ENCODE peak calls at places on chromosome 9, in four cellular contexts. D, Q, I and E are unnamed samples.

GRCh38 chr9:133858771-133859170 is 120.6 kb upstream of the SARDH start:
- DNase-seq in Q (no peak), D (no peak), I (no peak), E (no peak)

GRCh38 chr9:72864327-72864726 is 88.5 kb downstream of the ALDH1A1 start:
- DNase-seq in I (no peak), Q (no peak), D (no peak), E (no peak)

GRCh38 chr9:6214903-6215302 is 704 bp upstream of the IL33 start:
- DNase-seq in Q (no peak), D (no peak), I (no peak), E (no peak)

GRCh38 chr9:137761032-137761431 is 116.5 kb upstream of the CACNA1B start:
- DNase-seq in Q (no peak), I (no peak), D (no peak), E (no peak)

GRCh38 chr9:73023025-73023541 is 70.2 kb upstream of the ALDH1A1 start:
- DNase-seq in D (no peak), Q (peak; percentile 2), I (peak; percentile 47), E (peak; percentile 56)

GRCh38 chr9:96442491-96442890 is 7.5 kb upstream of the HABP4 start:
- DNase-seq in I (no peak), D (no peak), Q (no peak), E (no peak)

GRCh38 chr9:106487256-106487655 is 375.7 kb upstream of the ZNF462 start:
- DNase-seq in I (no peak), Q (no peak), D (no peak), E (no peak)

GRCh38 chr9:122144836-122145235 is 14.7 kb downstream of the NDUFA8 start:
- DNase-seq in I (no peak), Q (no peak), D (no peak), E (no peak)

GRCh38 chr9:131407717-131408195 is 13.9 kb downstream of the PRRC2B start:
- DNase-seq in Q (peak; percentile 42), I (peak; percentile 61), D (peak; percentile 44), E (no peak)

GRCh38 chr9:4356306-4356705 is 56.4 kb upstream of the GLIS3 start:
- DNase-seq in D (no peak), Q (no peak), I (no peak), E (no peak)

GRCh38 chr9:76687861-76688374 is 76.3 kb upstream of the PCA3 start:
- DNase-seq in D (peak; percentile 56), Q (no peak), I (no peak), E (peak; percentile 27)

GRCh38 chr9:124259273-124260078 is 1.7 kb downstream of the NEK6 start:
- DNase-seq in Q (no peak), I (peak; percentile 70), D (peak; percentile 86), E (peak; percentile 84)

GRCh38 chr9:118395415-118395814 is 691.2 kb downstream of the TLR4 start:
- DNase-seq in I (no peak), D (no peak), Q (no peak), E (no peak)

GRCh38 chr9:79312686-79313421 is 258.9 kb upstream of the TLE4 start:
- DNase-seq in I (no peak), Q (no peak), D (no peak), E (no peak)

DNA sequence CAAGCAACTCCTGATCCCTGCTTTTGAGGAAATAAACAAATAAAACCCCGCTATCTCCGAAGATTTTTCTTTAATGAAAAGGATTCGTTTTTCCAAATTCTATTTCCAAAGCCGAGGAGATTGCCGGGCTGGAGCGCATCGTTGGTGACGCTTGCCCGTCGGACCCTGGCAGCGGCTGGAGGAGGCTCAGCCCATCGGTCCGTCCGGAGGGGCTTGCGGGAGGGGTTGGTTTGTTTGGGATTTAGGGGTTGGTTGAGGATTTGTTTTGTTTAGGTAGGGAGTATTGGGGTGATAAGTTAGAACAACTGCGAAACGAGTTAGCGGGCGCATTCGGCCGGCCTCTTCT is 20.8 kb downstream of the URM1 start:
- DNase-seq in D (no peak), Q (no peak), I (no peak), E (no peak)
- H3K4me1 ChIP-seq in D (peaks cover 6% of the 10 kb centered on the region), Q (no peaks in the 10 kb centered on the region), I (no peaks in the 10 kb centered on the region), E (peaks cover 5% of the 10 kb centered on the region)

GRCh38 chr9:109255394-109255793 is 65.5 kb downstream of the EPB41L4B start:
- DNase-seq in D (no peak), I (no peak), Q (no peak), E (no peak)
- H3K4me1 ChIP-seq in D (peaks cover 23% of the 10 kb centered on the region), I (peaks cover 14% of the 10 kb centered on the region), Q (no peaks in the 10 kb centered on the region), E (peaks cover 44% of the 10 kb centered on the region)

GRCh38 chr9:100573655-100574260 is 4.1 kb upstream of the CAVIN4 start:
- DNase-seq in D (no peak), I (no peak), Q (no peak), E (no peak)
- H3K4me1 ChIP-seq in D (no peaks in the 10 kb centered on the region), I (no peaks in the 10 kb centered on the region), Q (no peaks in the 10 kb centered on the region), E (no peaks in the 10 kb centered on the region)

GRCh38 chr9:99115947-99116543 is 11.1 kb downstream of the TGFBR1 start:
- DNase-seq in I (no peak), D (no peak), Q (no peak), E (no peak)
- H3K4me1 ChIP-seq in I (peaks cover 26% of the 10 kb centered on the region), D (peaks cover 85% of the 10 kb centered on the region), Q (peaks cover 58% of the 10 kb centered on the region), E (peaks cover 31% of the 10 kb centered on the region)

DNA sequence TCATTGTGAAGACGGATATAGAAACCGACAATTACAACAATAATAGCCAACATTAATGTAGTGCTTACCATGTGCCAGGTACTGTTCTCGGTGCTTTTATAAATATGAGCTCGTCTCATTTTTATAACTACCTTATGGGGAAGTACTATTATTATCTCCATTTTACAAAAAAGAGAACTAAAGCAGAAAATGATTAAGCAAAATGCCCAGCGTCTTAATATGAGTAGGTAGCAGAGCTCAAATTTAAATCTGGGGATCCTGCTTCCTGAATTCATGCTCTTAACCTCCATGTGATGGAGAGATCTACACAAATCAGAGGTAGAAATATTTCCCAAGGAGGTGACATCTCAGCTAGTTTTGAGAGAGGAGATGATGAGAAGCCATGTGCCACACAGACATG is 256.9 kb downstream of the TRIM32 start:
- DNase-seq in Q (no peak), D (no peak), I (no peak), E (no peak)
- H3K4me1 ChIP-seq in Q (no peaks in the 10 kb centered on the region), D (peaks cover 19% of the 10 kb centered on the region), I (no peaks in the 10 kb centered on the region), E (no peaks in the 10 kb centered on the region)

DNA sequence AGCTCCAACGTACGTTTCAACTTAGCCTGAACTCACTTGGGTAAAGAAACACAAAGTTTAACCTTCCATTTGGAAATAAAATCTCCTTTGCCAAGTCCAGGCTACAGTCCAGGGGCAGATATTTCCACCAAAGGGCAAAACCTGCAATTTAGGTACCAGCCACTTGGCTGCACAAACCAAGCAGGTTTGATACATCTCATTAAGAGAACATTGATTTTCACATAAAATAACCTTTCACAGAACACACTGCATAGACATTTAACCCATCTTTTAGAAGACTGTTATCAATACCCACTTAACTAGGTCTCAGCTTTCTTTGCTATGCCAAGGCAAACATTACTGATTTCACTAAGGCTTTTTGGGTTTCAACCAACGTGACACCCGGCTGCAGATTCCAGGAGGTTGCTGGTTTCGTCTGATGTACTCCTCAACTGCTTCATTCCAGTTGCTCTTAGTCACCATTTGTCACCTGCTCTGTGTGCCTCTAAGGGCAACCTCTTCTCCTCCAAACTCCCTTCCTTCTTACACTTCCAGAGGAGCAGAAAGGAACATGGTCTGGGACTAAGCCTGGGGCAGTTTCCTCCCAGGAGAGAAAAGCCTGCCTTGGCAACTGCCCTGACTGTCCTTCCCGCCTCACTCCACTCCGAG is 67.1 kb downstream of the EPB41L4B start:
- DNase-seq in Q (no peak), I (no peak), D (no peak), E (peak; percentile 66)
- H3K4me1 ChIP-seq in Q (no peaks in the 10 kb centered on the region), I (peaks cover 14% of the 10 kb centered on the region), D (peaks cover 23% of the 10 kb centered on the region), E (peaks cover 41% of the 10 kb centered on the region)

GRCh38 chr9:19114680-19115270 is 12.1 kb upstream of the HAUS6 start:
- DNase-seq in D (no peak), Q (no peak), I (no peak), E (no peak)

GRCh38 chr9:19119801-19120440 is 7.4 kb downstream of the PLIN2 start:
- DNase-seq in D (no peak), Q (no peak), I (no peak), E (no peak)

GRCh38 chr9:19116391-19116790 is 10.9 kb downstream of the PLIN2 start:
- DNase-seq in D (no peak), Q (no peak), I (peak; percentile 55), E (no peak)

GRCh38 chr9:19119241-19119640 is 8.1 kb downstream of the PLIN2 start:
- DNase-seq in I (no peak), Q (no peak), D (no peak), E (no peak)

GRCh38 chr9:19117039-19117716 is 10.1 kb downstream of the PLIN2 start:
- DNase-seq in I (no peak), D (no peak), Q (no peak), E (no peak)
- H3K4me1 ChIP-seq in I (peaks cover 27% of the 10 kb centered on the region), D (no peaks in the 10 kb centered on the region), Q (no peaks in the 10 kb centered on the region), E (peaks cover 7% of the 10 kb centered on the region)

DNA sequence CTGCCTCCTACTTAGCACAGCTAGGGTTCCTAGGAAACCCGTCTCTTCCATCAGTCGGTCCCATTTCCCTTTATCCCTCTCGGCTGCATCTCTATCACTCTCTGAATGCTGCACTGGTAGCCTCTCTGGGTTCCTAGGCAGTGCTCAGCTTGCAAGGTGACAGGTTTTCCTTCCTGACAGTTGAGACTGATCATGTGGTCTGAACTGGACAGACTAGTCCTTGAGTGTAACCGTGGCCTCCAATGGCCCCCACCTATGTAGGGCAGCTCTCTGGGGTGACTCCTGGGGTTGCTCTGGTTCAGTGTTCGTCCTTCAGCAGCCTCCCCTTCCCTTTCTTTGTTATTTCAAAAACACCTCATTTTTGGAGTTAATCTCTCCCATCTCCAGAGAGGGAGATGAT is 3.8 kb downstream of the TMEM8B start:
- DNase-seq in I (no peak), Q (no peak), D (no peak), E (peak; percentile 59)
- H3K4me1 ChIP-seq in I (peaks cover 39% of the 10 kb centered on the region), Q (peaks cover 11% of the 10 kb centered on the region), D (peaks cover 52% of the 10 kb centered on the region), E (peaks cover 72% of the 10 kb centered on the region)

DNA sequence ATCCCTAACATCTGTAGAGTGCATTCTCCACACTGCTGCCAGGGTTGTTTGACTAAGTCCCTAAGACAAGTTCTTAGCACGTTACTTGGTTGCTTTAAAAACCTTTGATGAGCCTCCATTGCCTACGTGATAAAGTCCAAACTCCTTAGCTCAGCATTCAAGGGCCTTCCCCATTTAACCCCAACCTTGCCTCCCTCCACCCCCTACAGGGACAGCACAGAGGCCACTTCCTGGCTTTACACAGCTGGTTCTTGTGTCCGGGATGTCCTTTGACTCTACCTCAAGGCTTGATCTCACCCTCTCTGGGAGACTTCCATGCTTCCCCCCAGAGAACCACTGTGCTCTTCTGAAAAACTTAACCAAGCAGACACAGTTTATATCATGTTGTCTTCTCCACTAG is 29.4 kb downstream of the FAM240B start:
- DNase-seq in D (no peak), Q (no peak), I (no peak), E (no peak)
- H3K4me1 ChIP-seq in D (peaks cover 7% of the 10 kb centered on the region), Q (no peaks in the 10 kb centered on the region), I (peaks cover 4% of the 10 kb centered on the region), E (peaks cover 9% of the 10 kb centered on the region)